ENCODE peak calls at places on chromosome 12, in eight cellular contexts. C is NCI-H774; Z is CD8-positive, alpha-beta T cell; A is stimulated activated CD8-positive, alpha-beta memory T cell treated with anti-CD3 and anti-CD28 coated beads, Interleukin-2, amount 100 ng/mL, for 48 hours; O is GM13977; J is NCI-H460; I is SHP77; S is RWPE1. N is an unnamed sample.

GRCh38 chr12:102169922-102170698 is 27.5 kb downstream of the PMCH start:
- DNase-seq in A (no peak), O (peak; percentile 20), J (peak; percentile 39), S (peak; percentile 1), C (peak; percentile 5), I (no peak), Z (no peak), N (no peak)

GRCh38 chr12:12902036-12902435 is 10.7 kb downstream of the GPRC5A start:
- DNase-seq in C (no peak), A (no peak), S (peak; percentile 58), J (no peak), Z (no peak), I (no peak), O (no peak), N (no peak)

GRCh38 chr12:52391618-52392002 is 6.2 kb upstream of the KRT84 start:
- DNase-seq in Z (no peak), J (no peak), C (peak; percentile 54), O (no peak), S (no peak), I (peak; percentile 79), A (no peak), N (peak; percentile 26)

GRCh38 chr12:45981075-45981837 is 9.1 kb downstream of the SCAF11 start:
- DNase-seq in O (no peak), A (no peak), J (no peak), C (no peak), S (no peak), I (no peak), Z (no peak), N (no peak)

GRCh38 chr12:88538697-88539096 is 41.6 kb downstream of the KITLG start:
- DNase-seq in C (no peak), J (no peak), A (no peak), Z (no peak), O (no peak), S (no peak), I (no peak), N (no peak)

GRCh38 chr12:8957561-8957960 is 8.1 kb upstream of the M6PR start:
- DNase-seq in C (no peak), J (no peak), A (no peak), O (no peak), I (no peak), S (no peak), Z (no peak), N (no peak)

GRCh38 chr12:55685671-55686070 is 22.0 kb downstream of the ITGA7 start:
- DNase-seq in J (no peak), I (no peak), Z (no peak), O (no peak), A (no peak), C (no peak), S (no peak), N (no peak)

GRCh38 chr12:42010715-42011114 is 134.0 kb downstream of the GXYLT1 start:
- DNase-seq in J (no peak), S (no peak), A (no peak), I (no peak), Z (no peak), C (no peak), O (no peak), N (no peak)

GRCh38 chr12:132538336-132539015 is 48.5 kb downstream of the FBRSL1 start:
- DNase-seq in S (no peak), C (no peak), O (no peak), J (no peak), Z (no peak), A (no peak), I (no peak), N (no peak)

GRCh38 chr12:49854976-49855375 is 12.1 kb upstream of the BCDIN3D start:
- DNase-seq in J (no peak), Z (no peak), O (no peak), C (no peak), A (no peak), I (no peak), S (no peak), N (no peak)

GRCh38 chr12:108583971-108584370 is 13.9 kb downstream of the TMEM119 start:
- DNase-seq in I (peak; percentile 38), J (no peak), Z (no peak), A (no peak), S (no peak), C (no peak), O (no peak), N (no peak)

GRCh38 chr12:89038831-89039509 is 313.3 kb downstream of the DUSP6 start:
- DNase-seq in S (no peak), Z (no peak), J (no peak), C (no peak), I (no peak), A (no peak), O (no peak), N (no peak)

GRCh38 chr12:57240069-57240921 is 10.7 kb downstream of the STAC3 start:
- DNase-seq in C (peak; percentile 51), O (peak; percentile 66), I (peak; percentile 70), S (no peak), A (no peak), Z (peak; percentile 86), J (peak; percentile 70), N (no peak)

GRCh38 chr12:104986022-104986941 is at the start of gene NOPCHAP1:
- DNase-seq in Z (peak; percentile 82), A (peak; percentile 81), O (peak; percentile 92), I (peak; percentile 91), J (peak; percentile 90), C (peak; percentile 94), S (peak; percentile 96), N (peak; percentile 58)

N was measured in DMS 273 treated with DMSO at 0.1 percent for 48 hours.